ENCODE peak calls at places on chromosomes 7 and 10, in eight cellular contexts. Z is GM03348; B is activated CD8-positive, alpha-beta memory T cell treated with anti-CD3 and anti-CD28 coated beads for 24 hours; J is fibroblast of the aortic adventitia; I is activated CD4-positive, CD25-positive, alpha-beta regulatory T cell treated with anti-CD3 and anti-CD28 coated beads, Interleukin-2, amount 50 U/mL, for 72 hours; U is KBM-7; Q is NCI-H1436; X is skeletal muscle cell. F is an unnamed sample.

GRCh38 chr7:44461387-44461786 is 29.1 kb downstream of the NUDCD3 start:
- DNase-seq in Z (peak), B (no peak), J (peak), I (no peak), U (peak), Q (no peak), X (no peak), F (peak)

GRCh38 chr10:14603539-14604102 is 171.1 kb downstream of the FAM107B start:
- DNase-seq in Z (peak), B (peak), J (no peak), I (no peak), U (peak), Q (no peak), X (no peak), F (peak)

GRCh38 chr7:5324961-5325360 is 42.2 kb downstream of the SLC29A4 start:
- DNase-seq in Z (no peak), B (no peak), J (no peak), I (no peak), U (no peak), Q (no peak), X (no peak), F (no peak)

GRCh38 chr7:31100445-31100844 is 48.3 kb downstream of the ADCYAP1R1 start:
- DNase-seq in Z (peak), B (no peak), J (peak), I (no peak), U (no peak), Q (no peak), X (no peak), F (peak)

GRCh38 chr10:133295426-133296320 is 13.0 kb downstream of the TUBGCP2 start:
- DNase-seq in Z (no peak), B (no peak), J (no peak), I (no peak), U (no peak), Q (no peak), X (no peak), F (no peak)

GRCh38 chr7:30226593-30227268 is 57.7 kb upstream of the ZNRF2 start:
- DNase-seq in Z (no peak), B (no peak), J (no peak), I (no peak), U (no peak), Q (peak), X (no peak), F (no peak)

GRCh38 chr10:110275140-110275729 is 29.5 kb downstream of the SMNDC1 start:
- DNase-seq in Z (no peak), B (no peak), J (no peak), I (no peak), U (no peak), Q (no peak), X (no peak), F (no peak)

GRCh38 chr10:6713716-6714115 is 133.6 kb upstream of the PRKCQ start:
- DNase-seq in Z (no peak), B (no peak), J (no peak), I (no peak), U (peak), Q (no peak), X (no peak), F (no peak)

GRCh38 chr7:140769852-140770251 is 73.3 kb downstream of the NDUFB2 start:
- DNase-seq in Z (no peak), B (no peak), J (no peak), I (no peak), U (no peak), Q (no peak), X (no peak), F (no peak)

GRCh38 chr7:50508471-50508943 is 56.7 kb downstream of the DDC start:
- DNase-seq in Z (no peak), B (no peak), J (no peak), I (no peak), U (no peak), Q (no peak), X (no peak), F (no peak)

GRCh38 chr7:128872394-128872824 is 9.8 kb downstream of the ATP6V1F start:
- DNase-seq in Z (no peak), B (no peak), J (no peak), I (no peak), U (no peak), Q (no peak), X (no peak), F (no peak)

GRCh38 chr10:60295028-60295937 is 94.4 kb downstream of the ANK3 start:
- DNase-seq in Z (no peak), B (no peak), J (no peak), I (no peak), U (no peak), Q (no peak), X (no peak), F (no peak)

GRCh38 chr10:74650613-74651012 is 175.8 kb upstream of the KAT6B start:
- DNase-seq in Z (no peak), B (no peak), J (no peak), I (no peak), U (no peak), Q (no peak), X (no peak), F (no peak)

GRCh38 chr7:87599336-87599735 is 1.3 kb downstream of the ABCB1 start:
- DNase-seq in Z (no peak), B (peak), J (no peak), I (no peak), U (peak), Q (no peak), X (no peak), F (no peak)

GRCh38 chr10:46558411-46559185 is 2.1 kb upstream of the GPRIN2 start:
- DNase-seq in Z (no peak), B (peak), J (no peak), I (no peak), U (no peak), Q (no peak), X (no peak), F (no peak)

GRCh38 chr10:23035569-23035968 is 59.8 kb upstream of the MSRB2 start:
- DNase-seq in Z (no peak), B (no peak), J (no peak), I (no peak), U (no peak), Q (no peak), X (no peak), F (no peak)

GRCh38 chr10:25026463-25026862 is 10.1 kb downstream of the THNSL1 start:
- DNase-seq in Z (peak), B (no peak), J (peak), I (no peak), U (no peak), Q (no peak), X (no peak), F (no peak)

GRCh38 chr7:123628829-123629228 is 26.8 kb upstream of the LMOD2 start:
- DNase-seq in Z (no peak), B (no peak), J (no peak), I (no peak), U (no peak), Q (no peak), X (no peak), F (no peak)

GRCh38 chr7:5627745-5628547 is 153.5 kb downstream of the RNF216 start:
- DNase-seq in Z (no peak), B (no peak), J (no peak), I (no peak), U (no peak), Q (no peak), X (no peak), F (no peak)

GRCh38 chr7:28960071-28960840 is 2.1 kb upstream of the TRIL start:
- DNase-seq in Z (no peak), B (no peak), J (no peak), I (no peak), U (no peak), Q (no peak), X (no peak), F (no peak)

GRCh38 chr10:27783660-27784059 is 38.0 kb upstream of the MKX start:
- DNase-seq in Z (peak), B (peak), J (no peak), I (no peak), U (peak), Q (no peak), X (peak), F (peak)

GRCh38 chr7:51028128-51028830 is 245.6 kb upstream of the GRB10 start:
- DNase-seq in Z (no peak), B (peak), J (no peak), I (no peak), U (no peak), Q (no peak), X (no peak), F (no peak)

GRCh38 chr7:47091141-47091540 is 490.8 kb downstream of the TNS3 start:
- DNase-seq in Z (peak), B (no peak), J (peak), I (no peak), U (no peak), Q (no peak), X (no peak), F (peak)

GRCh38 chr7:83060218-83060617 is 102.5 kb downstream of the PCLO start:
- DNase-seq in Z (no peak), B (no peak), J (no peak), I (no peak), U (no peak), Q (no peak), X (no peak), F (no peak)

GRCh38 chr7:69430502-69431145 is 167.7 kb upstream of the AUTS2 start:
- DNase-seq in Z (no peak), B (no peak), J (no peak), I (no peak), U (peak), Q (no peak), X (no peak), F (no peak)

GRCh38 chr7:112101083-112101846 is 104.9 kb downstream of the DOCK4 start:
- DNase-seq in Z (no peak), B (no peak), J (no peak), I (no peak), U (no peak), Q (no peak), X (no peak), F (no peak)

F was measured in AG08396.